ENCODE peak calls at places on chromosomes 13 and 19, in four cellular contexts. P is suprapubic skin; D is CD8-positive, alpha-beta T cell; R is HCT116. T is an unnamed sample.

GRCh38 chr19:44585371-44586141 is 27.8 kb upstream of the IGSF23 start:
- DNase-seq in P (no peak), D (no peak), R (no peak), T (no peak)

GRCh38 chr19:35555301-35556005 is 8.0 kb downstream of the ATP4A start:
- DNase-seq in P (no peak), D (no peak), R (peak), T (peak)

GRCh38 chr19:12777217-12778019 is 2.1 kb upstream of the HOOK2 start:
- DNase-seq in P (peak), D (peak), R (no peak), T (peak)

GRCh38 chr13:27065582-27065981 is 106.0 kb downstream of the USP12 start:
- DNase-seq in P (no peak), D (no peak), R (no peak), T (no peak)

GRCh38 chr13:79780240-79780639 is 299.3 kb downstream of the NDFIP2 start:
- DNase-seq in P (no peak), D (no peak), R (no peak), T (no peak)

GRCh38 chr19:30159636-30160035 is 212.5 kb upstream of the ZNF536 start:
- DNase-seq in P (peak), D (no peak), R (no peak), T (no peak)

GRCh38 chr13:33284916-33285315 is 639 bp downstream of the STARD13 start:
- DNase-seq in P (no peak), D (no peak), R (no peak), T (no peak)

GRCh38 chr19:47839913-47840312 is 18.2 kb downstream of the CRX start:
- DNase-seq in P (no peak), D (no peak), R (no peak), T (no peak)

GRCh38 chr13:78659450-78660110 is 625 bp upstream of the OBI1 start:
- DNase-seq in P (no peak), D (no peak), R (no peak), T (no peak)

GRCh38 chr13:87671824-87672603 is 843 bp downstream of the SLITRK5 start:
- DNase-seq in P (no peak), D (no peak), R (no peak), T (no peak)

GRCh38 chr13:25300861-25301346 is 521 bp upstream of the NUP58 start:
- DNase-seq in P (peak), D (peak), R (no peak), T (no peak)

GRCh38 chr19:907183-907853 is 5.7 kb downstream of the R3HDM4 start:
- DNase-seq in P (no peak), D (peak), R (no peak), T (no peak)

GRCh38 chr19:33562636-33563035 is 41.0 kb upstream of the PEPD start:
- DNase-seq in P (no peak), D (no peak), R (no peak), T (no peak)

GRCh38 chr19:38055655-38056521 is 148.9 kb downstream of the SIPA1L3 start:
- DNase-seq in P (no peak), D (no peak), R (no peak), T (peak)

GRCh38 chr19:15187026-15188007 is 13.5 kb downstream of the NOTCH3 start:
- DNase-seq in P (no peak), D (no peak), R (no peak), T (peak)

GRCh38 chr13:30367296-30367695 is 55.0 kb upstream of the UBE2L5 start:
- DNase-seq in P (no peak), D (no peak), R (no peak), T (no peak)

GRCh38 chr13:41426047-41426446 is 31.3 kb upstream of the RGCC start:
- DNase-seq in P (no peak), D (peak), R (no peak), T (no peak)

GRCh38 chr13:98563071-98563470 is 13.8 kb downstream of the STK24 start:
- DNase-seq in P (no peak), D (peak), R (no peak), T (no peak)

GRCh38 chr19:46730595-46730994 is 13.7 kb upstream of the PRKD2 start:
- DNase-seq in P (no peak), D (no peak), R (no peak), T (no peak)

GRCh38 chr13:112895521-112896465 is 73.2 kb upstream of the MCF2L start:
- DNase-seq in P (no peak), D (no peak), R (no peak), T (no peak)

GRCh38 chr13:51453308-51453958 is 597 bp upstream of the INTS6 start:
- DNase-seq in P (peak), D (peak), R (no peak), T (no peak)

GRCh38 chr13:74040200-74040599 is 94.0 kb downstream of the KLF12 start:
- DNase-seq in P (no peak), D (peak), R (peak), T (peak)

GRCh38 chr13:44768775-44769578 is 192.8 kb upstream of the TSC22D1 start:
- DNase-seq in P (no peak), D (no peak), R (no peak), T (no peak)

GRCh38 chr13:97281028-97281427 is 58.9 kb downstream of the MBNL2 start:
- DNase-seq in P (no peak), D (no peak), R (no peak), T (no peak)

GRCh38 chr13:40190656-40191100 is 475.8 kb downstream of the FOXO1 start:
- DNase-seq in P (no peak), D (peak), R (no peak), T (no peak)

DNA sequence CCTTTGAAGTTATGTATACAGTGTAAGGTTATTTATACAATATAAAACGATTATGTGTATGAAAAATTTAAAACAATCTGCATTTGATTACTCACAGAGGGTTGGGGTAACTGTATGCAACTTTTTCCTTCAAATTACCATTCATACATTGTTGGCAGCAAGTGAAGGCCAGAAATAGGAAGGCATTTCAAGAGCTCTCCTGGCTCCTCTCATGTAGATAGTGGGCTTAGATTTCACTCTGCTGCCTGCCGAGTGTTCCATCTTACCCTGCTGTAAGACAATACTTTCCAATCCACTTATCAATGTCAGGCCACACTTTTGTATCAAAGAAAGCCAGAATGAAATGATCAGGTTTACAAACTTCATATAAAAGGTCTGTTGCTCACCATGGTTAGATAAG is 245.2 kb downstream of the DNAJC15 start:
- DNase-seq in P (no peak), D (no peak), R (no peak), T (no peak)
- H3K27ac ChIP-seq in P (no peak), D (no peak), R (no peak), T (no peak)

DNA sequence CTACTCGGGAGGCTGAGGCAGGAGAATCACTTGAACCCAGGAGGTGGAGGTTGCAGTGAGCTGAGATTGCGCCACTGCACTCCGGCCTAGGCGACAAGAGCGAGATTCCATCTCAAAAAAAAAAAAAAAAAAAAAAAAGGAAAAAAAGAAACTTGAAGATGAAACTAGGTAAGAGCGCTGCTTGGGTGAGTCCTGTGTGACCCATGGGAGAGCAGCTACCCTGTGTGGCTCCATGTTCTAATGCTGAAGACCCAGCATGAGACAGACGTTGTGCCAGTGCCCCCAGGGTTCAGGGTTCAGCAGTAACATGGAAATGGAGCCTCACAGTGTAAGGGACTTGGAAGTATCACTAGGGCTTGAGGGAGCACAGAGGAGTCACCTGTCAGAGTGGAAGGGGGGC is 5.9 kb downstream of the ZNF784 start:
- DNase-seq in P (no peak), D (no peak), R (no peak), T (no peak)
- H3K27ac ChIP-seq in P (no peak), D (no peak), R (no peak), T (no peak)

GRCh38 chr19:50419580-50420035 is 870 bp downstream of the SPIB start:
- DNase-seq in P (no peak), D (no peak), R (no peak), T (peak)
- H3K27ac ChIP-seq in P (no peak), D (no peak), R (no peak), T (no peak)

GRCh38 chr13:76455960-76456359 is 430.2 kb downstream of the KCTD12 start:
- DNase-seq in P (no peak), D (no peak), R (no peak), T (no peak)

GRCh38 chr13:76454991-76455390 is 431.2 kb downstream of the KCTD12 start:
- DNase-seq in P (no peak), D (no peak), R (no peak), T (no peak)
- H3K27ac ChIP-seq in P (no peak), D (no peak), R (no peak), T (no peak)

GRCh38 chr13:114010401-114011101 is 36.7 kb upstream of the C13orf46 start:
- DNase-seq in P (peak), D (no peak), R (no peak), T (no peak)

GRCh38 chr13:114013336-114013735 is 39.5 kb upstream of the C13orf46 start:
- DNase-seq in P (no peak), D (no peak), R (no peak), T (no peak)

GRCh38 chr13:114011226-114011625 is 37.4 kb upstream of the C13orf46 start:
- DNase-seq in P (peak), D (no peak), R (no peak), T (no peak)

GRCh38 chr13:114012921-114013320 is 39.0 kb upstream of the C13orf46 start:
- DNase-seq in P (no peak), D (no peak), R (no peak), T (no peak)

DNA sequence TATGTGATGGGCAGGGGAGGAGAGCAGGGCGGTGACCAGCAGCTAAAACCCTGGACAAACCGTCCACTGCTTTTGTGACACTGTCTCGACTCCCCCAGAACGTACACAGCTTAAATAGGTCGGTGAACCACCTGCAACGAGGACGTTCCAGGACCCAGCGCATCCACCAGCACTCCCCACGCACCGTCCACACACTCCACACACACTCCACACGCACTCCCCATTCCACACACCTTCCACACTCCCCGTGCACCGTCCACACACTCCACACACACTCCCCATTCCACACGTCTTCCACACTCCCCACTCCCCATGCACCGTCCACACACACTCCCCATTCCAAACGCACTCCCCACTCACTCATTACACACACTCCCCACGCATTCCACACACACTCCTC is 38.3 kb upstream of the C13orf46 start:
- DNase-seq in P (no peak), D (no peak), R (no peak), T (no peak)
- H3K27ac ChIP-seq in P (no peak), D (no peak), R (no peak), T (no peak)